ENCODE peak calls at places on chromosome 20, in ten cellular contexts. U, K, C, V, O, H, I, W, T and E are unnamed samples.

GRCh38 chr20:23145281-23145700 is 59.2 kb upstream of the CD93 start:
- DNase-seq in I (no peak), U (no peak), H (no peak), O (no peak), T (no peak), K (peak; percentile 47), W (no peak), V (no peak), C (peak; percentile 79), E (no peak)

GRCh38 chr20:8515810-8516435 is 383.9 kb downstream of the PLCB1 start:
- DNase-seq in C (peak; percentile 9), H (no peak), I (no peak), O (no peak), V (no peak), U (no peak), K (no peak), T (no peak), W (no peak), E (no peak)

GRCh38 chr20:50958733-50959542 is at the start of gene MOCS3:
- DNase-seq in W (peak; percentile 93), H (peak; percentile 16), K (peak; percentile 86), I (peak; percentile 80), U (peak; percentile 35), C (peak; percentile 95), O (peak; percentile 99), V (peak; percentile 86), T (peak; percentile 85), E (peak; percentile 90)

GRCh38 chr20:22890605-22891300 is 144.4 kb upstream of the SSTR4 start:
- DNase-seq in K (no peak), C (no peak), H (no peak), V (no peak), T (no peak), U (no peak), W (no peak), I (no peak), O (no peak), E (no peak)

GRCh38 chr20:40008177-40008576 is 680.9 kb downstream of the MAFB start:
- DNase-seq in T (no peak), K (no peak), O (no peak), I (no peak), U (no peak), W (no peak), C (no peak), H (no peak), V (no peak), E (no peak)

GRCh38 chr20:5153612-5154542 is 27.1 kb downstream of the CDS2 start:
- DNase-seq in W (no peak), T (no peak), C (no peak), V (no peak), K (no peak), U (no peak), H (no peak), O (no peak), I (no peak), E (no peak)

GRCh38 chr20:48659888-48660287 is 167.9 kb downstream of the PREX1 start:
- DNase-seq in O (no peak), U (no peak), I (no peak), T (no peak), V (no peak), K (no peak), W (no peak), H (no peak), C (no peak), E (no peak)

GRCh38 chr20:57589123-57589727 is 28.3 kb downstream of the PCK1 start:
- DNase-seq in U (no peak), V (no peak), I (no peak), O (no peak), W (no peak), T (no peak), H (no peak), K (no peak), C (no peak), E (no peak)

GRCh38 chr20:25685276-25686080 is 11.2 kb downstream of the ZNF337 start:
- DNase-seq in T (no peak), U (no peak), H (no peak), I (no peak), K (peak; percentile 59), C (no peak), W (peak; percentile 48), O (no peak), V (no peak), E (no peak)

GRCh38 chr20:49700411-49701185 is 13.1 kb downstream of the B4GALT5 start:
- DNase-seq in W (no peak), H (no peak), I (no peak), U (no peak), O (peak; percentile 60), C (peak; percentile 79), V (no peak), K (peak; percentile 64), T (no peak), E (no peak)

GRCh38 chr20:62449951-62450815 is 22.8 kb upstream of the RBBP8NL start:
- DNase-seq in U (no peak), T (no peak), I (no peak), C (no peak), K (no peak), W (no peak), O (no peak), H (no peak), V (no peak), E (no peak)

GRCh38 chr20:18090044-18090443 is 32.3 kb upstream of the OVOL2 start:
- DNase-seq in C (no peak), I (no peak), K (no peak), U (no peak), T (no peak), V (no peak), O (no peak), H (no peak), W (no peak), E (no peak)

GRCh38 chr20:50594591-50595432 is 84.6 kb downstream of the PTPN1 start:
- DNase-seq in C (no peak), O (peak; percentile 22), V (no peak), K (no peak), T (no peak), U (no peak), W (peak; percentile 38), I (no peak), H (no peak), E (no peak)

GRCh38 chr20:14799671-14800070 is 462.3 kb upstream of the FLRT3 start:
- DNase-seq in W (no peak), U (no peak), C (no peak), I (no peak), O (no peak), K (no peak), T (no peak), V (no peak), H (no peak), E (no peak)

GRCh38 chr20:57965441-57965840 is 255.6 kb upstream of the PMEPA1 start:
- DNase-seq in W (no peak), U (no peak), C (no peak), V (no peak), O (no peak), H (no peak), K (no peak), I (no peak), T (no peak), E (no peak)

GRCh38 chr20:61332016-61332975 is 80.2 kb downstream of the CDH4 start:
- DNase-seq in V (no peak), C (no peak), K (no peak), I (no peak), T (no peak), H (no peak), U (no peak), W (no peak), O (no peak), E (no peak)

GRCh38 chr20:59413326-59413865 is 113.0 kb downstream of the EDN3 start:
- DNase-seq in O (no peak), C (no peak), U (no peak), V (no peak), I (no peak), T (no peak), K (no peak), W (no peak), H (no peak), E (no peak)

GRCh38 chr20:16922834-16923233 is 174.7 kb downstream of the OTOR start:
- DNase-seq in U (no peak), W (no peak), I (no peak), K (no peak), H (no peak), V (no peak), O (no peak), C (peak; percentile 56), T (no peak), E (no peak)

GRCh38 chr20:10674684-10675455 is 1.1 kb upstream of the JAG1 start:
- DNase-seq in C (peak; percentile 76), V (peak; percentile 90), T (peak; percentile 87), W (peak; percentile 84), O (peak; percentile 28), I (no peak), H (peak; percentile 15), K (peak; percentile 79), U (no peak), E (peak; percentile 61)

GRCh38 chr20:21513881-21514540 is at the start of gene NKX2-2:
- DNase-seq in V (no peak), H (no peak), O (no peak), U (no peak), K (no peak), T (peak; percentile 50), C (no peak), W (no peak), I (no peak), E (no peak)

GRCh38 chr20:45835230-45836224 is 1.9 kb downstream of the SNX21 start:
- DNase-seq in O (no peak), V (no peak), T (no peak), H (no peak), C (no peak), K (no peak), W (no peak), I (no peak), U (no peak), E (no peak)

GRCh38 chr20:45993197-45993951 is 15.3 kb upstream of the MMP9 start:
- DNase-seq in I (no peak), H (no peak), O (peak; percentile 74), U (no peak), V (peak; percentile 50), T (no peak), C (no peak), K (no peak), W (peak; percentile 54), E (peak; percentile 91)

GRCh38 chr20:47859255-47859654 is 74.0 kb upstream of the SULF2 start:
- DNase-seq in T (no peak), C (peak; percentile 23), U (no peak), V (no peak), H (no peak), W (no peak), I (no peak), O (no peak), K (no peak), E (no peak)

GRCh38 chr20:57223648-57224489 is 42.6 kb downstream of the BMP7 start:
- DNase-seq in V (no peak), H (no peak), C (peak; percentile 12), W (no peak), I (no peak), T (no peak), U (no peak), O (no peak), K (no peak), E (no peak)

GRCh38 chr20:25324412-25324811 is 66.2 kb downstream of the ABHD12 start:
- DNase-seq in T (no peak), I (no peak), U (no peak), H (no peak), V (peak; percentile 84), W (no peak), K (no peak), O (peak; percentile 67), C (no peak), E (peak; percentile 63)

GRCh38 chr20:18314786-18315406 is 26.6 kb downstream of the ZNF133 start:
- DNase-seq in T (no peak), I (no peak), C (peak; percentile 3), K (no peak), O (no peak), U (no peak), W (no peak), H (no peak), V (no peak), E (no peak)

GRCh38 chr20:478949-479429 is 16.7 kb upstream of the TBC1D20 start:
- DNase-seq in U (no peak), O (no peak), V (no peak), T (peak; percentile 54), H (no peak), W (peak; percentile 73), I (no peak), C (peak; percentile 76), K (peak; percentile 66), E (peak; percentile 74)

GRCh38 chr20:52426856-52427255 is 235.3 kb upstream of the ZFP64 start:
- DNase-seq in V (no peak), K (no peak), O (no peak), H (no peak), U (no peak), I (no peak), C (no peak), W (no peak), T (no peak), E (no peak)